ENCODE peak calls at places on chromosomes 1 and 21, in ten cellular contexts. One of them, this sample, is unnamed.

GRCh38 chr1:99481391-99481996 is 164.4 kb upstream of the PALMD start:
- DNase-seq in IMR-90: peak
- DNase-seq in dorsolateral prefrontal cortex: peak
- DNase-seq in psoas muscle: no peak
- DNase-seq in PC-3: peak
- DNase-seq in WERI-Rb-1: peak
- DNase-seq in CD8-positive, alpha-beta memory T cell: no peak
- DNase-seq in SK-N-MC: peak
- DNase-seq in heart right ventricle: peak
- DNase-seq in effector memory CD4-positive, alpha-beta T cell: no peak
- DNase-seq in this sample: peak

GRCh38 chr1:32881871-32882850 is 4.1 kb upstream of the HPCA start:
- DNase-seq in IMR-90: no peak
- DNase-seq in SK-N-MC: no peak
- DNase-seq in WERI-Rb-1: peak
- DNase-seq in CD8-positive, alpha-beta memory T cell: no peak
- DNase-seq in effector memory CD4-positive, alpha-beta T cell: no peak
- DNase-seq in heart right ventricle: peak
- DNase-seq in dorsolateral prefrontal cortex: no peak
- DNase-seq in psoas muscle: peak
- DNase-seq in PC-3: no peak
- DNase-seq in this sample: no peak

GRCh38 chr21:15617968-15618367 is 111.8 kb upstream of the USP25 start:
- DNase-seq in PC-3: peak
- DNase-seq in psoas muscle: no peak
- DNase-seq in SK-N-MC: peak
- DNase-seq in heart right ventricle: no peak
- DNase-seq in CD8-positive, alpha-beta memory T cell: no peak
- DNase-seq in effector memory CD4-positive, alpha-beta T cell: no peak
- DNase-seq in WERI-Rb-1: no peak
- DNase-seq in IMR-90: peak
- DNase-seq in dorsolateral prefrontal cortex: no peak
- DNase-seq in this sample: peak

GRCh38 chr1:145996433-145997155 is at the start of gene TXNIP:
- DNase-seq in SK-N-MC: peak
- DNase-seq in IMR-90: peak
- DNase-seq in WERI-Rb-1: peak
- DNase-seq in PC-3: peak
- DNase-seq in psoas muscle: peak
- DNase-seq in effector memory CD4-positive, alpha-beta T cell: peak
- DNase-seq in heart right ventricle: peak
- DNase-seq in CD8-positive, alpha-beta memory T cell: peak
- DNase-seq in dorsolateral prefrontal cortex: peak
- DNase-seq in this sample: peak

GRCh38 chr1:186189156-186189555 is 185.9 kb downstream of the TPR start:
- DNase-seq in PC-3: no peak
- DNase-seq in psoas muscle: no peak
- DNase-seq in IMR-90: no peak
- DNase-seq in SK-N-MC: no peak
- DNase-seq in dorsolateral prefrontal cortex: no peak
- DNase-seq in effector memory CD4-positive, alpha-beta T cell: no peak
- DNase-seq in WERI-Rb-1: no peak
- DNase-seq in heart right ventricle: no peak
- DNase-seq in CD8-positive, alpha-beta memory T cell: no peak
- DNase-seq in this sample: no peak

GRCh38 chr1:152580433-152580832 is at the start of gene LCE3D:
- DNase-seq in CD8-positive, alpha-beta memory T cell: no peak
- DNase-seq in PC-3: peak
- DNase-seq in IMR-90: peak
- DNase-seq in SK-N-MC: no peak
- DNase-seq in heart right ventricle: no peak
- DNase-seq in effector memory CD4-positive, alpha-beta T cell: no peak
- DNase-seq in dorsolateral prefrontal cortex: no peak
- DNase-seq in psoas muscle: no peak
- DNase-seq in WERI-Rb-1: no peak
- DNase-seq in this sample: no peak

GRCh38 chr1:51234721-51235425 is 1.2 kb upstream of the RNF11 start:
- DNase-seq in dorsolateral prefrontal cortex: peak
- DNase-seq in WERI-Rb-1: peak
- DNase-seq in heart right ventricle: peak
- DNase-seq in PC-3: peak
- DNase-seq in SK-N-MC: no peak
- DNase-seq in psoas muscle: peak
- DNase-seq in CD8-positive, alpha-beta memory T cell: no peak
- DNase-seq in effector memory CD4-positive, alpha-beta T cell: no peak
- DNase-seq in IMR-90: peak
- DNase-seq in this sample: no peak

GRCh38 chr1:22780696-22781095 is 70.1 kb downstream of the EPHB2 start:
- DNase-seq in psoas muscle: no peak
- DNase-seq in SK-N-MC: no peak
- DNase-seq in IMR-90: peak
- DNase-seq in heart right ventricle: no peak
- DNase-seq in PC-3: peak
- DNase-seq in effector memory CD4-positive, alpha-beta T cell: no peak
- DNase-seq in WERI-Rb-1: no peak
- DNase-seq in CD8-positive, alpha-beta memory T cell: no peak
- DNase-seq in dorsolateral prefrontal cortex: no peak
- DNase-seq in this sample: peak

GRCh38 chr1:39575191-39576015 is 1.2 kb downstream of the PABPC4 start:
- DNase-seq in effector memory CD4-positive, alpha-beta T cell: peak
- DNase-seq in CD8-positive, alpha-beta memory T cell: peak
- DNase-seq in heart right ventricle: peak
- DNase-seq in SK-N-MC: no peak
- DNase-seq in PC-3: peak
- DNase-seq in dorsolateral prefrontal cortex: peak
- DNase-seq in IMR-90: peak
- DNase-seq in WERI-Rb-1: no peak
- DNase-seq in psoas muscle: peak
- DNase-seq in this sample: no peak

DNA sequence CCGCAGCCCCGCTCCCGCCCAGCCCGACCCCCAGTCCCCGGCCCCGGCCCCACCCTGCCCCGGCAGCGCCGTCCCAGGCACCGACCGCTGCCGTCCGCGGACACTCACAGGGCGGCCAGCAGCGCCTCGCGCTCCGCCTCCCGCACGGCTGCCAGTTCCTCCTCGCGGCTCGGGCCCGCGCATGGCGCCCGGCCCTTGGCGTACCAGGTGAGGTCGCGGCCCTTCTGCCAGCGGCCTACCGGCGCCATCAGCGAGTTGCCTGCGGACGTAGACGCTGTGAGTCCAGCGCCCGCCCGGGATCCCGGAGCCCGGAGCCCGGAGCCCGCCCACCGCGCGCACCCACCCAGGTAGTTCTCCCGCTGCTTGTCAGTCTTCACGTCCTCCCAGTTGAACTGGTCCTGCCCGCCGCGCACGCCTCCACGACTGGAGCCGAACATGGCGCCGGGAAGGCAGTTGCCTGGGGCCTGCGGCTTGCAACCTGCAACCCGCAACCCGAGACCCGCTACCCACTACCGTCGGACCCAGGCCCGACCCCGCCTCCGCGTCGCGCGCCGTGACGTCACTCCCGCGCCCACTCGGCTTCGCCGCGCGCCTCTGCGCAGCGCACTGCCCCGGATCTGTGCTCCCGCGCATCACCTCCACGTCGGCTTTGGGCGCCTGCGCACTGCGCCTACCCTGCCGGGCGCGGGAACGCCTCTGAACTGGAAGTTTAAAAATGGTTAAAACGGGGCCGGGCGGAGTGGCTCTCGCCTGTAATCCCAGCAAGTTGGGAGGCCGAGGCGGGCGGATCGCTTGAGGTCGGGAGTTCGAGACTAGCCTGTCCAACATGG is at the start of gene C1orf35:
- DNase-seq in heart right ventricle: peak
- DNase-seq in SK-N-MC: peak
- DNase-seq in IMR-90: peak
- DNase-seq in CD8-positive, alpha-beta memory T cell: peak
- DNase-seq in WERI-Rb-1: peak
- DNase-seq in PC-3: peak
- DNase-seq in effector memory CD4-positive, alpha-beta T cell: peak
- DNase-seq in dorsolateral prefrontal cortex: peak
- DNase-seq in psoas muscle: peak
- DNase-seq in this sample: peak
- H3K27ac ChIP-seq in heart right ventricle: peak
- H3K27ac ChIP-seq in SK-N-MC: peak
- H3K27ac ChIP-seq in IMR-90: peak
- H3K27ac ChIP-seq in CD8-positive, alpha-beta memory T cell: peak
- H3K27ac ChIP-seq in WERI-Rb-1: peak
- H3K27ac ChIP-seq in PC-3: peak
- H3K27ac ChIP-seq in effector memory CD4-positive, alpha-beta T cell: peak
- H3K27ac ChIP-seq in dorsolateral prefrontal cortex: peak
- H3K27ac ChIP-seq in psoas muscle: peak
- H3K27ac ChIP-seq in this sample: peak

GRCh38 chr1:64172458-64172983 is 30.9 kb upstream of the UBE2U start:
- DNase-seq in psoas muscle: no peak
- DNase-seq in SK-N-MC: peak
- DNase-seq in CD8-positive, alpha-beta memory T cell: no peak
- DNase-seq in WERI-Rb-1: no peak
- DNase-seq in IMR-90: peak
- DNase-seq in heart right ventricle: no peak
- DNase-seq in dorsolateral prefrontal cortex: no peak
- DNase-seq in effector memory CD4-positive, alpha-beta T cell: no peak
- DNase-seq in PC-3: peak
- DNase-seq in this sample: no peak

GRCh38 chr1:64171797-64172281 is 31.6 kb upstream of the UBE2U start:
- DNase-seq in psoas muscle: no peak
- DNase-seq in CD8-positive, alpha-beta memory T cell: no peak
- DNase-seq in heart right ventricle: no peak
- DNase-seq in IMR-90: peak
- DNase-seq in PC-3: peak
- DNase-seq in effector memory CD4-positive, alpha-beta T cell: no peak
- DNase-seq in SK-N-MC: peak
- DNase-seq in WERI-Rb-1: no peak
- DNase-seq in dorsolateral prefrontal cortex: no peak
- DNase-seq in this sample: peak

GRCh38 chr1:64175639-64176038 is 27.8 kb upstream of the UBE2U start:
- DNase-seq in CD8-positive, alpha-beta memory T cell: no peak
- DNase-seq in SK-N-MC: no peak
- DNase-seq in psoas muscle: no peak
- DNase-seq in effector memory CD4-positive, alpha-beta T cell: no peak
- DNase-seq in WERI-Rb-1: no peak
- DNase-seq in dorsolateral prefrontal cortex: no peak
- DNase-seq in IMR-90: no peak
- DNase-seq in heart right ventricle: no peak
- DNase-seq in PC-3: no peak
- DNase-seq in this sample: no peak

DNA sequence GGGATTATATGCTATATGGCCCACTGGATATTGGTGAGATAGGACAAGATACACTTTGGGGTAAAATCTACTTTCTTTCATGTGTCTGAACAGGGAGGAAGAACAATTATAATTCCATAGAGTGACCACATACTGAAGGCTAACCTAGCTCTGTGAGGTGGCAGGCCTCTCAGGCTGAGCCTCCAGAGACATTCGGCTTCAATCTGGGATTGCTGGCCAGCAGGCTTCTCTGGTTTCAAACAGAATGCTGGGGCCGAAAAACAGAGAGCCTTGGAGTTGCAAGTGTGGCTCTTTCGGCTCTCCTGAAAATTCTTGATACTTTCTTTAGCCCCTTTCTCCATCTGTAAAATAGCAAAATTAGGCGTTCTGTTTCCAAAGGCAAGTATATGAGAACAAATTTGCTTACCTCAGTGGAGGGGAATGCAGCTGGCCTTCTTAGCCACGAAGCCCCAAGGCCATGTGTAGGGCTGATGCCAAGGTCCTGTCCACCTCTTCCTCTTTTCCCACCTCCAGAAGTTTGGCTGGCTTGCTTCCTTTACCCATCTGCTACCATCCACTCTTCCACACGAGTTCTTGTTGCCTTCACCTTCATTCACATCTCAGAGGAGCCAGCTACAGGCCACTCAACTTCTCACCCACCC is 30.0 kb upstream of the UBE2U start:
- DNase-seq in CD8-positive, alpha-beta memory T cell: no peak
- DNase-seq in WERI-Rb-1: no peak
- DNase-seq in psoas muscle: no peak
- DNase-seq in effector memory CD4-positive, alpha-beta T cell: no peak
- DNase-seq in PC-3: peak
- DNase-seq in heart right ventricle: no peak
- DNase-seq in dorsolateral prefrontal cortex: no peak
- DNase-seq in SK-N-MC: no peak
- DNase-seq in IMR-90: no peak
- DNase-seq in this sample: no peak
- H3K27ac ChIP-seq in CD8-positive, alpha-beta memory T cell: no peak
- H3K27ac ChIP-seq in WERI-Rb-1: no peak
- H3K27ac ChIP-seq in psoas muscle: no peak
- H3K27ac ChIP-seq in effector memory CD4-positive, alpha-beta T cell: no peak
- H3K27ac ChIP-seq in PC-3: peak
- H3K27ac ChIP-seq in heart right ventricle: no peak
- H3K27ac ChIP-seq in dorsolateral prefrontal cortex: no peak
- H3K27ac ChIP-seq in SK-N-MC: no peak
- H3K27ac ChIP-seq in IMR-90: peak
- H3K27ac ChIP-seq in this sample: no peak

DNA sequence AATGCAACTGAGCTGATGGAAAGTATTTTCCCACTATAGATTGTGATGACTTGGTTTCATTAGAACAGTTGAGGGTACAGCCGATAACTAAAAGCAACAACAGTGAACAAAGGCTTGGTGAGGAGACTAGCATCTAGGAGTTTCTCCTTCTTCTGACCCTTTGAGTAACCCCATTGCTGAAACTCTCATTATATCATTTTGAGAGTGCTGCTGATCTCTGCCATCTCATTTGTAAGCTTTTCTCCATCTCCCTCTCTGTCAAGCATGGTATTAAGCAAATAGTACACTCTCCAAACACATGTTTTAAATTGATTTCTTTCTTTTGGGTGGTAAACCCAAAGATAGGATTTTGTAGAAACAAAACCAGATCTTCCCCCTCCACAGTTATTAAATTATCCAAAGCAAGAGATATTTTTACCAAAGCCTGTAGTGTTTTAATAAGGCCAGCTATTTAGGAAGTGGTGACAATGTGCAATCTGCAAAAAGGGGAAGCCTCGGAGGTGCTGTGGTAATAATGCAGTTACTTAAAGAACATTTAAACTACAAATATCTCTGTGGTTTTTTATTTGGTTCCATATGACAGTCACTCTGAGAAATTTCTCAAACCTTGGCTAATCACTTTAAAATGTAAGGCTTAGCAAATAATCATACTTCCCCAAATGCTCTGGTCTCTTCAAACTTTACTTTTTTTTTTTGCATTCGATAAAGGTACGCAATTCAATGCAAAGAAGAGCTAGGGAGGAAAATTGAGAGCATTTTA is 287.5 kb downstream of the HLX start:
- DNase-seq in IMR-90: no peak
- DNase-seq in WERI-Rb-1: no peak
- DNase-seq in effector memory CD4-positive, alpha-beta T cell: no peak
- DNase-seq in psoas muscle: no peak
- DNase-seq in CD8-positive, alpha-beta memory T cell: no peak
- DNase-seq in heart right ventricle: no peak
- DNase-seq in dorsolateral prefrontal cortex: no peak
- DNase-seq in SK-N-MC: no peak
- DNase-seq in PC-3: no peak
- DNase-seq in this sample: no peak
- H3K27ac ChIP-seq in IMR-90: no peak
- H3K27ac ChIP-seq in WERI-Rb-1: no peak
- H3K27ac ChIP-seq in effector memory CD4-positive, alpha-beta T cell: no peak
- H3K27ac ChIP-seq in psoas muscle: no peak
- H3K27ac ChIP-seq in CD8-positive, alpha-beta memory T cell: no peak
- H3K27ac ChIP-seq in heart right ventricle: no peak
- H3K27ac ChIP-seq in dorsolateral prefrontal cortex: no peak
- H3K27ac ChIP-seq in SK-N-MC: no peak
- H3K27ac ChIP-seq in PC-3: no peak
- H3K27ac ChIP-seq in this sample: no peak

GRCh38 chr1:21384620-21385019 is 55.3 kb upstream of the NBPF3 start:
- DNase-seq in dorsolateral prefrontal cortex: no peak
- DNase-seq in heart right ventricle: no peak
- DNase-seq in psoas muscle: no peak
- DNase-seq in CD8-positive, alpha-beta memory T cell: no peak
- DNase-seq in effector memory CD4-positive, alpha-beta T cell: no peak
- DNase-seq in SK-N-MC: no peak
- DNase-seq in PC-3: no peak
- DNase-seq in WERI-Rb-1: peak
- DNase-seq in IMR-90: no peak
- DNase-seq in this sample: no peak
- H3K27ac ChIP-seq in dorsolateral prefrontal cortex: no peak
- H3K27ac ChIP-seq in heart right ventricle: no peak
- H3K27ac ChIP-seq in psoas muscle: no peak
- H3K27ac ChIP-seq in CD8-positive, alpha-beta memory T cell: no peak
- H3K27ac ChIP-seq in effector memory CD4-positive, alpha-beta T cell: no peak
- H3K27ac ChIP-seq in SK-N-MC: no peak
- H3K27ac ChIP-seq in PC-3: no peak
- H3K27ac ChIP-seq in WERI-Rb-1: peak
- H3K27ac ChIP-seq in IMR-90: no peak
- H3K27ac ChIP-seq in this sample: no peak